ENCODE peak calls at places on chromosome 16, in four cellular contexts. G, N, Z and F are unnamed samples.

GRCh38 chr16:81445926-81446317 is 1.3 kb downstream of the CMIP start:
- DNase-seq in G (no peak), N (no peak), Z (no peak), F (no peak)

GRCh38 chr16:59164461-59164860 is 430.3 kb upstream of the GOT2 start:
- DNase-seq in G (no peak), N (no peak), Z (no peak), F (peak)

GRCh38 chr16:600781-601180 is 10.9 kb downstream of the RAB40C start:
- DNase-seq in G (peak), N (no peak), Z (no peak), F (no peak)

GRCh38 chr16:87657621-87658192 is 55.4 kb downstream of the JPH3 start:
- DNase-seq in G (peak), N (no peak), Z (peak), F (peak)

GRCh38 chr16:66131895-66132294 is 234.6 kb upstream of the CDH5 start:
- DNase-seq in G (no peak), N (no peak), Z (no peak), F (no peak)

GRCh38 chr16:84543931-84544776 is 39.7 kb upstream of the MEAK7 start:
- DNase-seq in G (no peak), N (no peak), Z (no peak), F (no peak)

GRCh38 chr16:84075376-84075775 is 32.8 kb upstream of the SLC38A8 start:
- DNase-seq in G (no peak), N (no peak), Z (no peak), F (no peak)

GRCh38 chr16:1288813-1289479 is 20.5 kb upstream of the UBE2I start:
- DNase-seq in G (peak), N (no peak), Z (peak), F (peak)

GRCh38 chr16:75660321-75660720 is 12.7 kb downstream of the TERF2IP start:
- DNase-seq in G (no peak), N (no peak), Z (no peak), F (no peak)

GRCh38 chr16:67428146-67428731 is 2.7 kb upstream of the HSD11B2 start:
- DNase-seq in G (peak), N (no peak), Z (peak), F (peak)

GRCh38 chr16:87948735-87949070 is 2.5 kb upstream of the BANP start:
- DNase-seq in G (no peak), N (no peak), Z (no peak), F (no peak)

GRCh38 chr16:6247771-6248170 is 1084.9 kb upstream of the RBFOX1 start:
- DNase-seq in G (no peak), N (no peak), Z (no peak), F (no peak)

GRCh38 chr16:19972111-19972510 is 87.5 kb upstream of the GPRC5B start:
- DNase-seq in G (no peak), N (no peak), Z (no peak), F (no peak)

GRCh38 chr16:68022278-68022727 is 729 bp downstream of the DDX28 start:
- DNase-seq in G (no peak), N (no peak), Z (peak), F (peak)

GRCh38 chr16:65538945-65539344 is 417.1 kb upstream of the CDH11 start:
- DNase-seq in G (no peak), N (no peak), Z (no peak), F (no peak)

GRCh38 chr16:59697746-59698145 is 963.6 kb upstream of the GOT2 start:
- DNase-seq in G (no peak), N (no peak), Z (no peak), F (no peak)

GRCh38 chr16:79848739-79849518 is 248.4 kb upstream of the MAF start:
- DNase-seq in G (no peak), N (no peak), Z (no peak), F (no peak)

GRCh38 chr16:84414789-84415326 is 46.5 kb downstream of the ATP2C2 start:
- DNase-seq in G (peak), N (no peak), Z (no peak), F (no peak)

GRCh38 chr16:49524578-49525315 is 151.1 kb downstream of the C16orf78 start:
- DNase-seq in G (no peak), N (no peak), Z (no peak), F (no peak)

GRCh38 chr16:86758932-86759331 is 180.6 kb downstream of the FOXL1 start:
- DNase-seq in G (no peak), N (no peak), Z (no peak), F (no peak)

GRCh38 chr16:54166342-54166865 is 120.2 kb downstream of the IRX3 start:
- DNase-seq in G (no peak), N (no peak), Z (no peak), F (no peak)

GRCh38 chr16:48409839-48410610 is 24.8 kb upstream of the SIAH1 start:
- DNase-seq in G (peak), N (no peak), Z (peak), F (no peak)

GRCh38 chr16:89386786-89387185 is 103.6 kb downstream of the ANKRD11 start:
- DNase-seq in G (no peak), N (no peak), Z (no peak), F (no peak)

GRCh38 chr16:80103463-80103862 is 437.3 kb upstream of the DYNLRB2 start:
- DNase-seq in G (no peak), N (no peak), Z (no peak), F (no peak)

GRCh38 chr16:87705780-87706277 is 60.0 kb downstream of the KLHDC4 start:
- DNase-seq in G (peak), N (no peak), Z (no peak), F (no peak)

GRCh38 chr16:84132527-84133285 is 12.3 kb downstream of the HSDL1 start:
- DNase-seq in G (no peak), N (no peak), Z (no peak), F (no peak)

GRCh38 chr16:50856991-50857390 is 115.1 kb downstream of the CYLD start:
- DNase-seq in G (no peak), N (no peak), Z (no peak), F (no peak)
- TF ChIP-seq CTCF in G (no peak), N (no peak), Z (no peak), F (no peak)

GRCh38 chr16:23223368-23223767 is 40.8 kb downstream of the SCNN1G start:
- DNase-seq in G (no peak), N (no peak), Z (no peak), F (no peak)

GRCh38 chr16:23222929-23223328 is 40.4 kb downstream of the SCNN1G start:
- DNase-seq in G (no peak), N (no peak), Z (no peak), F (no peak)

GRCh38 chr16:23225109-23225508 is 42.6 kb downstream of the SCNN1G start:
- DNase-seq in G (no peak), N (no peak), Z (no peak), F (no peak)

GRCh38 chr16:23227529-23227928 is 45.0 kb downstream of the SCNN1G start:
- DNase-seq in G (no peak), N (no peak), Z (peak), F (no peak)

DNA sequence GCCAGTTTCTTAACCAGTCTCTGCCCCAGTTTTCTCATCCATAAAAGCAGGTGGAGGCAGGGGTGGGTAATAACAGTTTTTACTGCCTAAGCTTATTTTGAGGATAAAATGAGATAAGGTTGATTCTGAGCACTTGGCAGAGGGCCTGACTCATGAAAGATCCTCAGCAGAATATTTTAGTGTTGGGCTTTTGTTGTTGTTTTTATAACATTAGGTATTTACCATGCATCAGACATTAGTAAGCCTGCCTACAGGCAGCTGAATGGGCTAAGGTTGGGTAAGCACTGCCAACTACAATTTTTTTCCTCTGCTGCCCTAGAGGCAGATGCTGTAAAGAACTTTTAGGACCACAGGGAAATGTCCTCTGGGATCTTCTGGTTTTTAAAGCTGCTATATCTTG is 43.1 kb downstream of the SCNN1G start:
- DNase-seq in G (no peak), N (no peak), Z (no peak), F (no peak)
- TF ChIP-seq TCF7 in G (no peak), N (no peak), Z (no peak), F (no peak)

GRCh38 chr16:23013484-23013883 is 135.8 kb downstream of the USP31 start:
- DNase-seq in G (peak), N (no peak), Z (no peak), F (no peak)
- TF ChIP-seq CTCF in G (peak), N (peak), Z (no peak), F (no peak)

GRCh38 chr16:85605912-85606841 is 6.9 kb upstream of the GSE1 start:
- DNase-seq in G (no peak), N (no peak), Z (no peak), F (no peak)

GRCh38 chr16:85607331-85607765 is 5.8 kb upstream of the GSE1 start:
- DNase-seq in G (no peak), N (no peak), Z (peak), F (peak)

GRCh38 chr16:85607796-85608514 is 5.2 kb upstream of the GSE1 start:
- DNase-seq in G (no peak), N (no peak), Z (no peak), F (no peak)

GRCh38 chr16:85608515-85608885 is 4.6 kb upstream of the GSE1 start:
- DNase-seq in G (no peak), N (no peak), Z (no peak), F (no peak)

DNA sequence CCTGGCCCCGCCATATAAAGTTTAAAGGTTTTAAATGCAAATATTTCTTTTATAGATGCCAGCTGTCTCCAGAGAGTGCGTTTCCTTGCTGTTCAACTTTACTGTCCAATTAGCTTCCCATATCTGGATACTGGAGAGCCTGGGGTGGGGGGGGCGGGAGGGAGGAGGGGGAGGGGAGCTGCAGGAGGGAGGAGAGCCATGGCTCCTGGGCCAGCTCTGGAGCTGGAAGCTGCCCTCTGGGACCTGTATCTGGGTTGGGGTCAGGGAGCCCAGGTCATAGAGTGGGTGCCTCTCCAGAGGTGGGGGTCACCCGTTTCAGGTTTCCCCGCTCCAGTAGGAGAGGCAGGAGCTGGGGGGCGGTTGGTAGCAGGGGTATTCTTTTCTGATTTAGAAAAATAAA is 6.2 kb upstream of the GSE1 start:
- DNase-seq in G (no peak), N (no peak), Z (no peak), F (no peak)
- TF ChIP-seq TCF7 in G (no peak), N (no peak), Z (no peak), F (no peak)

GRCh38 chr16:13772782-13773181 is 147.2 kb upstream of the ERCC4 start:
- DNase-seq in G (no peak), N (no peak), Z (no peak), F (no peak)

GRCh38 chr16:13770436-13770835 is 149.5 kb upstream of the ERCC4 start:
- DNase-seq in G (no peak), N (no peak), Z (no peak), F (no peak)

GRCh38 chr16:13766334-13766733 is 153.6 kb upstream of the ERCC4 start:
- DNase-seq in G (no peak), N (no peak), Z (no peak), F (no peak)

GRCh38 chr16:13767215-13767614 is 152.7 kb upstream of the ERCC4 start:
- DNase-seq in G (no peak), N (no peak), Z (no peak), F (no peak)
- TF ChIP-seq CTCF in G (peak), N (peak), Z (no peak), F (no peak)

GRCh38 chr16:29736764-29737163 is 9.0 kb downstream of the C16orf54 start:
- DNase-seq in G (no peak), N (no peak), Z (no peak), F (no peak)
- TF ChIP-seq TCF7 in G (no peak), N (no peak), Z (no peak), F (no peak)

GRCh38 chr16:3876695-3877094 is 3.8 kb downstream of the CREBBP start:
- DNase-seq in G (no peak), N (no peak), Z (no peak), F (no peak)

GRCh38 chr16:3879258-3879886 is 1.1 kb downstream of the CREBBP start:
- DNase-seq in G (no peak), N (no peak), Z (peak), F (no peak)

GRCh38 chr16:3880623-3881498 is at the start of gene CREBBP:
- DNase-seq in G (peak), N (no peak), Z (peak), F (peak)

GRCh38 chr16:3879887-3880564 is 487 bp downstream of the CREBBP start:
- DNase-seq in G (no peak), N (no peak), Z (peak), F (peak)

GRCh38 chr16:3878610-3879009 is 1.9 kb downstream of the CREBBP start:
- DNase-seq in G (no peak), N (no peak), Z (no peak), F (no peak)
- TF ChIP-seq CTCF in G (no peak), N (no peak), Z (no peak), F (no peak)

GRCh38 chr16:30559690-30560089 is 1.5 kb upstream of the ZNF764 start:
- DNase-seq in G (no peak), N (no peak), Z (no peak), F (no peak)
- TF ChIP-seq TCF7 in G (no peak), N (no peak), Z (no peak), F (no peak)

GRCh38 chr16:74035816-74036215 is 260.8 kb upstream of the PSMD7 start:
- DNase-seq in G (peak), N (no peak), Z (peak), F (peak)
- TF ChIP-seq CTCF in G (no peak), N (peak), Z (peak), F (no peak)

DNA sequence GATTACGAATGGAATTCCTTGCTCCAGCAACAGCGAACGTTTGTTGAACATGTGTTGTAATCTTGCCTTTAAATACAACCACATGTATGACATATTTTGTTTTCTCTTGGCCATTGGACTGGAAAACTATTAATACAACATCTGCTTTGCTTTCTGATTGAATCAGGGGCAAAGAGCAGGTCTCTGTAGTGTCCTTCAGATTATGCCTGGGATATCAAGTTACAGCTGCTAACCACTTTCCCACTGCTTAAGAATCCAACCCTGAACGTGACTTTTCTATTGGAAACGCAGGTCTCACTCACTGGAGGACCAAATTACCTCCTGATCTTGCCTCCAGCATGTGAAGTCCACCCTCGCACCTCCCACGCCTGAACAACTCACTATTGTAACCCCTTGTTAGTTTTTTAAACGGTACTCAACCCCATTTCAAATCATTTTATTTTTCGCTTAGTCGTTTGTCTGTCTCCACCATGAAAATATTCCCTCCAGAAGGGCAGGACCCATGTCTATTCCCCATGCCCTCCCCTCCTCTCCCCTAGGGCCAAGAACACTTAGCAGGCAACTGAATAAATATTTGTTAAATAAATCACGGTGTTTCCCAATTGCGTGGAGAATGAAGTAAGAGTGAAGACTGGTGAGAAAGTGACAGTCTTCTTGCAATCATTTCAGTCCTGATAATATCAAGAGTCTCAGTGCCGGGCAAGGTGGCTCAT is 57.4 kb upstream of the MRTFB start:
- DNase-seq in G (peak), N (no peak), Z (no peak), F (no peak)
- TF ChIP-seq TCF7 in G (no peak), N (no peak), Z (no peak), F (no peak)